ENCODE peak calls at places on chromosomes 6 and 20, in seven cellular contexts. One of them, this sample, is unnamed.

GRCh38 chr6:129694036-129694435 is 15.9 kb downstream of the ARHGAP18 start:
- DNase-seq in keratinocyte: no peak
- DNase-seq in left ventricle myocardium inferior: no peak
- DNase-seq in mammary epithelial cell: no peak
- DNase-seq in cardiac muscle cell: no peak
- DNase-seq in IMR-90: no peak
- DNase-seq in pancreas: no peak
- DNase-seq in this sample: no peak

GRCh38 chr6:109947001-109947400 is 31.1 kb upstream of the GPR6 start:
- DNase-seq in cardiac muscle cell: no peak
- DNase-seq in pancreas: no peak
- DNase-seq in mammary epithelial cell: no peak
- DNase-seq in keratinocyte: no peak
- DNase-seq in left ventricle myocardium inferior: no peak
- DNase-seq in IMR-90: no peak
- DNase-seq in this sample: no peak

GRCh38 chr6:155646443-155646842 is 190.8 kb upstream of the NOX3 start:
- DNase-seq in mammary epithelial cell: no peak
- DNase-seq in keratinocyte: no peak
- DNase-seq in left ventricle myocardium inferior: no peak
- DNase-seq in pancreas: no peak
- DNase-seq in cardiac muscle cell: no peak
- DNase-seq in IMR-90: peak; percentile 32
- DNase-seq in this sample: no peak

GRCh38 chr20:6827472-6827871 is 60.0 kb downstream of the BMP2 start:
- DNase-seq in mammary epithelial cell: no peak
- DNase-seq in keratinocyte: no peak
- DNase-seq in left ventricle myocardium inferior: no peak
- DNase-seq in cardiac muscle cell: no peak
- DNase-seq in pancreas: no peak
- DNase-seq in IMR-90: no peak
- DNase-seq in this sample: no peak

GRCh38 chr6:139135578-139136545 is 982 bp downstream of the HECA start:
- DNase-seq in IMR-90: peak; percentile 11
- DNase-seq in keratinocyte: no peak
- DNase-seq in mammary epithelial cell: peak; percentile 39
- DNase-seq in cardiac muscle cell: peak; percentile 34
- DNase-seq in pancreas: peak; percentile 62
- DNase-seq in left ventricle myocardium inferior: peak; percentile 78
- DNase-seq in this sample: peak; percentile 78

GRCh38 chr6:15073344-15073789 is 172.5 kb upstream of the JARID2 start:
- DNase-seq in cardiac muscle cell: no peak
- DNase-seq in IMR-90: peak; percentile 18
- DNase-seq in pancreas: no peak
- DNase-seq in keratinocyte: peak; percentile 75
- DNase-seq in left ventricle myocardium inferior: no peak
- DNase-seq in mammary epithelial cell: peak; percentile 98
- DNase-seq in this sample: no peak

GRCh38 chr6:131177996-131178395 is 42.7 kb downstream of the AKAP7 start:
- DNase-seq in left ventricle myocardium inferior: no peak
- DNase-seq in keratinocyte: no peak
- DNase-seq in pancreas: no peak
- DNase-seq in mammary epithelial cell: no peak
- DNase-seq in cardiac muscle cell: no peak
- DNase-seq in IMR-90: no peak
- DNase-seq in this sample: no peak

GRCh38 chr6:165684333-165684732 is 21.3 kb upstream of the PDE10A start:
- DNase-seq in left ventricle myocardium inferior: no peak
- DNase-seq in IMR-90: no peak
- DNase-seq in pancreas: no peak
- DNase-seq in mammary epithelial cell: no peak
- DNase-seq in cardiac muscle cell: no peak
- DNase-seq in keratinocyte: no peak
- DNase-seq in this sample: no peak

GRCh38 chr20:13412806-13413445 is 191.9 kb downstream of the ISM1 start:
- DNase-seq in cardiac muscle cell: no peak
- DNase-seq in left ventricle myocardium inferior: no peak
- DNase-seq in IMR-90: peak; percentile 15
- DNase-seq in pancreas: no peak
- DNase-seq in mammary epithelial cell: peak; percentile 13
- DNase-seq in keratinocyte: no peak
- DNase-seq in this sample: no peak

GRCh38 chr6:154399097-154399496 is 42.5 kb upstream of the IPCEF1 start:
- DNase-seq in keratinocyte: no peak
- DNase-seq in cardiac muscle cell: no peak
- DNase-seq in pancreas: no peak
- DNase-seq in mammary epithelial cell: peak; percentile 23
- DNase-seq in IMR-90: peak; percentile 76
- DNase-seq in left ventricle myocardium inferior: no peak
- DNase-seq in this sample: no peak

GRCh38 chr20:63873477-63873971 is 8.5 kb downstream of the TPD52L2 start:
- DNase-seq in cardiac muscle cell: no peak
- DNase-seq in keratinocyte: peak; percentile 83
- DNase-seq in IMR-90: peak; percentile 92
- DNase-seq in left ventricle myocardium inferior: no peak
- DNase-seq in mammary epithelial cell: peak; percentile 89
- DNase-seq in pancreas: no peak
- DNase-seq in this sample: no peak

GRCh38 chr20:41604002-41604401 is 14.2 kb downstream of the CHD6 start:
- DNase-seq in keratinocyte: no peak
- DNase-seq in cardiac muscle cell: no peak
- DNase-seq in pancreas: no peak
- DNase-seq in left ventricle myocardium inferior: no peak
- DNase-seq in mammary epithelial cell: no peak
- DNase-seq in IMR-90: no peak
- DNase-seq in this sample: no peak

GRCh38 chr6:131255434-131255833 is 120.2 kb downstream of the AKAP7 start:
- DNase-seq in left ventricle myocardium inferior: no peak
- DNase-seq in IMR-90: no peak
- DNase-seq in keratinocyte: no peak
- DNase-seq in cardiac muscle cell: no peak
- DNase-seq in pancreas: no peak
- DNase-seq in mammary epithelial cell: no peak
- DNase-seq in this sample: no peak

GRCh38 chr20:341682-342081 is 5.2 kb upstream of the NRSN2 start:
- DNase-seq in mammary epithelial cell: peak; percentile 94
- DNase-seq in keratinocyte: peak; percentile 93
- DNase-seq in pancreas: no peak
- DNase-seq in cardiac muscle cell: no peak
- DNase-seq in IMR-90: peak; percentile 89
- DNase-seq in left ventricle myocardium inferior: no peak
- DNase-seq in this sample: no peak

GRCh38 chr20:32528905-32529670 is 56.0 kb downstream of the NOL4L start:
- DNase-seq in left ventricle myocardium inferior: no peak
- DNase-seq in mammary epithelial cell: no peak
- DNase-seq in cardiac muscle cell: no peak
- DNase-seq in IMR-90: no peak
- DNase-seq in pancreas: no peak
- DNase-seq in keratinocyte: no peak
- DNase-seq in this sample: no peak

GRCh38 chr20:7383218-7383617 is 557.0 kb downstream of the HAO1 start:
- DNase-seq in mammary epithelial cell: no peak
- DNase-seq in keratinocyte: no peak
- DNase-seq in left ventricle myocardium inferior: no peak
- DNase-seq in cardiac muscle cell: no peak
- DNase-seq in pancreas: no peak
- DNase-seq in IMR-90: no peak
- DNase-seq in this sample: no peak

GRCh38 chr20:16064991-16065707 is 508.1 kb downstream of the KIF16B start:
- DNase-seq in left ventricle myocardium inferior: no peak
- DNase-seq in keratinocyte: no peak
- DNase-seq in mammary epithelial cell: no peak
- DNase-seq in cardiac muscle cell: peak; percentile 23
- DNase-seq in pancreas: no peak
- DNase-seq in IMR-90: no peak
- DNase-seq in this sample: no peak

GRCh38 chr6:137923866-137924616 is 57.0 kb downstream of the TNFAIP3 start:
- DNase-seq in IMR-90: no peak
- DNase-seq in mammary epithelial cell: peak; percentile 55
- DNase-seq in pancreas: no peak
- DNase-seq in cardiac muscle cell: no peak
- DNase-seq in left ventricle myocardium inferior: no peak
- DNase-seq in keratinocyte: no peak
- DNase-seq in this sample: no peak

GRCh38 chr20:53757472-53757913 is 163.9 kb upstream of the ZNF217 start:
- DNase-seq in IMR-90: no peak
- DNase-seq in cardiac muscle cell: no peak
- DNase-seq in pancreas: no peak
- DNase-seq in keratinocyte: no peak
- DNase-seq in left ventricle myocardium inferior: no peak
- DNase-seq in mammary epithelial cell: peak; percentile 62
- DNase-seq in this sample: no peak

DNA sequence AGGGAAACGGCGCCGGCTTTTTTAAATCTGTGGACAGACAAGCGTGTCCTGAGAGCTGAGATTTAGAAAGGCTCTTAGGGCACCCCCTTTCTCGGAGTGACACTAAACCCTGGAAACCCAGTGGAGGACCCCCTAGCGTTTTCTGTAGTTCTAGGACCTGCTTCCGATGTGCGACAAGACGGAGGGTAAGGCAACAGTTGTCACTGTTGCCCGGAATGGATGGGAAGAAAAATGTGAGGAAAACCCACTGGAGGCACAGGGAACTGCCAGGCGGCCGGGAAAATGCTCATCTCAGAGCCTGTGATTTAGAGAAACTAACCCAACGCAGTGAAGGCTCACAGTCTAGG is 551 bp upstream of the ATP5F1E start:
- DNase-seq in keratinocyte: no peak
- DNase-seq in cardiac muscle cell: no peak
- DNase-seq in mammary epithelial cell: no peak
- DNase-seq in IMR-90: peak; percentile 27
- DNase-seq in left ventricle myocardium inferior: no peak
- DNase-seq in pancreas: no peak
- DNase-seq in this sample: no peak
- H3K36me3 ChIP-seq in keratinocyte: peaks cover 27% of the 10 kb centered on the region
- H3K36me3 ChIP-seq in cardiac muscle cell: peaks cover 44% of the 10 kb centered on the region
- H3K36me3 ChIP-seq in mammary epithelial cell: peaks cover 47% of the 10 kb centered on the region
- H3K36me3 ChIP-seq in IMR-90: peaks cover 20% of the 10 kb centered on the region
- H3K36me3 ChIP-seq in left ventricle myocardium inferior: peaks cover 68% of the 10 kb centered on the region
- H3K36me3 ChIP-seq in pancreas: no peaks in the 10 kb centered on the region
- H3K36me3 ChIP-seq in this sample: peaks cover 27% of the 10 kb centered on the region

GRCh38 chr6:158006331-158006730 is 24.7 kb downstream of the SYNJ2 start:
- DNase-seq in pancreas: no peak
- DNase-seq in mammary epithelial cell: no peak
- DNase-seq in IMR-90: no peak
- DNase-seq in left ventricle myocardium inferior: no peak
- DNase-seq in cardiac muscle cell: no peak
- DNase-seq in keratinocyte: no peak
- DNase-seq in this sample: no peak

GRCh38 chr6:158003910-158004695 is 22.4 kb downstream of the SYNJ2 start:
- DNase-seq in mammary epithelial cell: no peak
- DNase-seq in IMR-90: no peak
- DNase-seq in pancreas: no peak
- DNase-seq in left ventricle myocardium inferior: peak; percentile 8
- DNase-seq in cardiac muscle cell: no peak
- DNase-seq in keratinocyte: no peak
- DNase-seq in this sample: no peak

GRCh38 chr6:158004696-158005095 is 23.0 kb downstream of the SYNJ2 start:
- DNase-seq in keratinocyte: no peak
- DNase-seq in left ventricle myocardium inferior: peak; percentile 11
- DNase-seq in IMR-90: no peak
- DNase-seq in mammary epithelial cell: no peak
- DNase-seq in pancreas: no peak
- DNase-seq in cardiac muscle cell: no peak
- DNase-seq in this sample: no peak

GRCh38 chr6:158006821-158007570 is 25.3 kb downstream of the SYNJ2 start:
- DNase-seq in keratinocyte: no peak
- DNase-seq in left ventricle myocardium inferior: peak; percentile 7
- DNase-seq in cardiac muscle cell: no peak
- DNase-seq in pancreas: no peak
- DNase-seq in IMR-90: no peak
- DNase-seq in mammary epithelial cell: no peak
- DNase-seq in this sample: no peak

GRCh38 chr6:158005626-158006180 is 24.0 kb downstream of the SYNJ2 start:
- DNase-seq in cardiac muscle cell: no peak
- DNase-seq in mammary epithelial cell: no peak
- DNase-seq in left ventricle myocardium inferior: peak; percentile 1
- DNase-seq in IMR-90: no peak
- DNase-seq in pancreas: no peak
- DNase-seq in keratinocyte: no peak
- DNase-seq in this sample: no peak
- H3K4me1 ChIP-seq in cardiac muscle cell: no peaks in the 10 kb centered on the region
- H3K4me1 ChIP-seq in mammary epithelial cell: peaks cover 51% of the 10 kb centered on the region
- H3K4me1 ChIP-seq in left ventricle myocardium inferior: peaks cover 70% of the 10 kb centered on the region
- H3K4me1 ChIP-seq in IMR-90: peaks cover 46% of the 10 kb centered on the region
- H3K4me1 ChIP-seq in pancreas: peaks cover 30% of the 10 kb centered on the region
- H3K4me1 ChIP-seq in keratinocyte: peaks cover 35% of the 10 kb centered on the region
- H3K4me1 ChIP-seq in this sample: peaks cover 39% of the 10 kb centered on the region

DNA sequence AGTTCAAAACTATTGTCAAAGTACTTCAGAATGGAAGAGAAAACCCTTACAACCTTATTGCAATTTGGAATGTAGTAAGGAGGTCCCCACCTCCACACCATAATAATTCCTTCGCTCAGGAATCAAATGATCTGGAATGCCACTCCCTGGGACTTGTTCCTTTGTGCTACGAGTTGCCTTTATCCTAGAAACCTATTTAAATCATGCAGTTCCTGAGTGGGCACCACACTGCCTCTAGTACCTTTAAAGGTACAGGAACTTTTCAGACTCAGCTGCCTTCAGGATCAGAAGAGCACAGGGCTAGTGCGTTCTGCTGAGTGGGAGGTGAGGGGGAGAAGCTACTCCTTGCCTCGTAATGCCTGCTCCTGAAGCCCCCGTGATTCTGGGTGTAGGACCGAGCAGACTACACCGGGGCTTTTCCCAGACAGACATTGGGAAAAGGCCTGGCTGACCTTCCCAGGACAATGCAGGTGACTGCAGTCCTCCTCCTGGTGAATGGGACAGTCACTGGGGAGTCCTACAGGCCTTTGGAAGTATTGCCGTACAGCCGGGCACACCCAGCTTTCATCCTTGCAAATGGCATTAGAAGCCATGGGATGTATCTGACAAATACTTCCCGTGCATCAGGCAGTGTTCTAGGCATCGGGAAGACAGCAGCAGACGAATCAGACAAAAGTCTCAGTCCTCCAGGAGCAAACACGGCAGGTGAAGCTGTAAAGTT is 11.8 kb upstream of the TUBB2B start:
- DNase-seq in mammary epithelial cell: no peak
- DNase-seq in left ventricle myocardium inferior: no peak
- DNase-seq in IMR-90: no peak
- DNase-seq in cardiac muscle cell: no peak
- DNase-seq in pancreas: no peak
- DNase-seq in keratinocyte: no peak
- DNase-seq in this sample: no peak
- TF ChIP-seq CTCF in mammary epithelial cell: no peak
- TF ChIP-seq CTCF in left ventricle myocardium inferior: no peak
- TF ChIP-seq CTCF in IMR-90: peak; percentile 8
- TF ChIP-seq CTCF in cardiac muscle cell: peak; percentile 15
- TF ChIP-seq CTCF in pancreas: no peak
- TF ChIP-seq CTCF in keratinocyte: no peak
- TF ChIP-seq CTCF in this sample: no peak

DNA sequence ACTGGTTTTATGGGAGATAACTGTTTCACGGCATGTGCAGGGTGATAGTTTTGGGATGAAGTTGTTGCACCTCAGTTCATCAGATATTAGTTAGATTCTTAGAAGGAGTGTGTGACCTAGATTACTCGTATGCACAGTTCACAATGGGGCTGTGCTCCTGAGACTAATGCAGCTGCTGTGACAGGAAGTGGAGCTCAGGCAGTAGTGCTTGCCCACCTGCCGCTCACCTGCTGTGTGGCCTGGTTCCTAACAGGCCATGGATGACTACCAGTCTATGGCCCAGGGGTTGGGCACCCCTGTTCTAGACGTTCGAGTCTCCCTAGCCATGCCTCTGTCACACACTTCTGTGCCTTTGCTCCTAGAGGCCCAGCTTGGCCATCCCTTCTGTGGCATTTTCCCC is 17.0 kb downstream of the PCIF1 start:
- DNase-seq in IMR-90: no peak
- DNase-seq in pancreas: no peak
- DNase-seq in keratinocyte: no peak
- DNase-seq in left ventricle myocardium inferior: no peak
- DNase-seq in cardiac muscle cell: no peak
- DNase-seq in mammary epithelial cell: no peak
- DNase-seq in this sample: no peak
- H3K36me3 ChIP-seq in IMR-90: peaks cover 74% of the 10 kb centered on the region
- H3K36me3 ChIP-seq in pancreas: peaks cover 21% of the 10 kb centered on the region
- H3K36me3 ChIP-seq in keratinocyte: peaks cover 63% of the 10 kb centered on the region
- H3K36me3 ChIP-seq in left ventricle myocardium inferior: peaks cover 79% of the 10 kb centered on the region
- H3K36me3 ChIP-seq in cardiac muscle cell: peaks cover 39% of the 10 kb centered on the region
- H3K36me3 ChIP-seq in mammary epithelial cell: peaks cover 23% of the 10 kb centered on the region
- H3K36me3 ChIP-seq in this sample: peaks cover 61% of the 10 kb centered on the region